ENCODE peak calls at places on chromosomes 1 and 21, in eight cellular contexts. One of them, this sample, is unnamed.

GRCh38 chr1:9127395-9128160 is 1.3 kb downstream of the GPR157 start:
- DNase-seq in OCI-LY7: no peak
- DNase-seq in lung: peak; percentile 61
- DNase-seq in suprapubic skin: no peak
- DNase-seq in retinal pigment epithelial cell: no peak
- DNase-seq in dorsolateral prefrontal cortex: no peak
- DNase-seq in skeletal muscle cell: no peak
- DNase-seq in fibroblast of villous mesenchyme: no peak
- DNase-seq in this sample: peak; percentile 26

GRCh38 chr1:20475002-20475401 is 11.0 kb downstream of the CAMK2N1 start:
- DNase-seq in OCI-LY7: no peak
- DNase-seq in lung: no peak
- DNase-seq in suprapubic skin: no peak
- DNase-seq in retinal pigment epithelial cell: no peak
- DNase-seq in dorsolateral prefrontal cortex: no peak
- DNase-seq in skeletal muscle cell: no peak
- DNase-seq in fibroblast of villous mesenchyme: no peak
- DNase-seq in this sample: no peak

GRCh38 chr1:164982545-164982944 is 374.0 kb downstream of the LMX1A start:
- DNase-seq in OCI-LY7: no peak
- DNase-seq in lung: no peak
- DNase-seq in suprapubic skin: no peak
- DNase-seq in retinal pigment epithelial cell: no peak
- DNase-seq in dorsolateral prefrontal cortex: no peak
- DNase-seq in skeletal muscle cell: no peak
- DNase-seq in fibroblast of villous mesenchyme: no peak
- DNase-seq in this sample: no peak

GRCh38 chr1:94068831-94069648 is 51.9 kb downstream of the ABCA4 start:
- DNase-seq in OCI-LY7: no peak
- DNase-seq in lung: peak; percentile 63
- DNase-seq in suprapubic skin: no peak
- DNase-seq in retinal pigment epithelial cell: no peak
- DNase-seq in dorsolateral prefrontal cortex: no peak
- DNase-seq in skeletal muscle cell: peak; percentile 36
- DNase-seq in fibroblast of villous mesenchyme: peak; percentile 67
- DNase-seq in this sample: peak; percentile 82

GRCh38 chr1:20426923-20427322 is 59.1 kb downstream of the CAMK2N1 start:
- DNase-seq in OCI-LY7: no peak
- DNase-seq in lung: no peak
- DNase-seq in suprapubic skin: no peak
- DNase-seq in retinal pigment epithelial cell: peak; percentile 59
- DNase-seq in dorsolateral prefrontal cortex: no peak
- DNase-seq in skeletal muscle cell: peak; percentile 67
- DNase-seq in fibroblast of villous mesenchyme: peak; percentile 70
- DNase-seq in this sample: no peak

GRCh38 chr1:160097911-160098851 is at the start of gene IGSF8:
- DNase-seq in OCI-LY7: peak; percentile 93
- DNase-seq in lung: peak; percentile 92
- DNase-seq in suprapubic skin: peak; percentile 96
- DNase-seq in retinal pigment epithelial cell: no peak
- DNase-seq in dorsolateral prefrontal cortex: peak; percentile 89
- DNase-seq in skeletal muscle cell: peak; percentile 39
- DNase-seq in fibroblast of villous mesenchyme: peak; percentile 83
- DNase-seq in this sample: peak; percentile 93

GRCh38 chr1:203534526-203534925 is 40.6 kb downstream of the OPTC start:
- DNase-seq in OCI-LY7: no peak
- DNase-seq in lung: no peak
- DNase-seq in suprapubic skin: no peak
- DNase-seq in retinal pigment epithelial cell: no peak
- DNase-seq in dorsolateral prefrontal cortex: no peak
- DNase-seq in skeletal muscle cell: peak; percentile 95
- DNase-seq in fibroblast of villous mesenchyme: peak; percentile 99
- DNase-seq in this sample: peak; percentile 66

GRCh38 chr1:24443241-24443656 is 27.6 kb downstream of the NIPAL3 start:
- DNase-seq in OCI-LY7: no peak
- DNase-seq in lung: no peak
- DNase-seq in suprapubic skin: no peak
- DNase-seq in retinal pigment epithelial cell: no peak
- DNase-seq in dorsolateral prefrontal cortex: no peak
- DNase-seq in skeletal muscle cell: no peak
- DNase-seq in fibroblast of villous mesenchyme: no peak
- DNase-seq in this sample: no peak

GRCh38 chr1:1157426-1157913 is 16.2 kb upstream of the TTLL10 start:
- DNase-seq in OCI-LY7: peak; percentile 41
- DNase-seq in lung: peak; percentile 91
- DNase-seq in suprapubic skin: peak; percentile 90
- DNase-seq in retinal pigment epithelial cell: peak; percentile 61
- DNase-seq in dorsolateral prefrontal cortex: peak; percentile 79
- DNase-seq in skeletal muscle cell: peak; percentile 41
- DNase-seq in fibroblast of villous mesenchyme: peak; percentile 95
- DNase-seq in this sample: peak; percentile 87

GRCh38 chr1:44485229-44485932 is 80.3 kb downstream of the RNF220 start:
- DNase-seq in OCI-LY7: no peak
- DNase-seq in lung: no peak
- DNase-seq in suprapubic skin: no peak
- DNase-seq in retinal pigment epithelial cell: no peak
- DNase-seq in dorsolateral prefrontal cortex: no peak
- DNase-seq in skeletal muscle cell: peak; percentile 91
- DNase-seq in fibroblast of villous mesenchyme: peak; percentile 96
- DNase-seq in this sample: no peak

DNA sequence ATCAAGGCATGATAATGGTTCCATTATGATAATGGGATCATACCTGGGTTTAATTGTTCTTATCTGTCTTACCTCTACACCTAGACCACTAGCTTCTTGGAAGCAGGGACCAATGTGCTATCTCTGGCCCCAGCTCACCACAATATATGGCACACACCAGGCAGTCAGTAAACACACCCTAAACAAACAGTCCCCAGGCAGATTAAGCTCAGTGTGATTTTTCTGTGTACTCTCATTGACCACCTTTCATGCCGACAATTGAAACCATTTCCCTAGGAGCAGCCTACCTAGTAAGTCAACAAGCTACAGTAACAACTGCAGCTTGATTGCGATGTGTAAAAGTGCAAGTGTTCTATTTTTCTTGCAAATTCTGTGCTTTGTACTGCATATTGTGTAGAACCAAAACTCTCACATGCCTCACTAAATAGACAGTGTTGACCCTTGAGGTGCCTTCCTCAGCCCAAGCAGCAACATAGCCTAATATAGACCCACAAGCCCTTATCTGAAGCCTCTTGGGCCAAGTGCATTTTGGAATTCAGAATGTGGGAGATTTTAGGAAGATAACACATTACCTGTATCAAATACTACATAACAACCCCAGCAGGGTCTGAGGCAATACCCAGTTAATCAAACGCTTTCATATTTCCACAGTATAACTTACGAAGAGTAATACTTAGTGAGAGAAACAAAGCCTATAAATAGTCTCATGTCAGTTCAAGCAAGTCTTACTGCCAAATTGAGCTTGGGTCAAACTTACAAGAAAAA is 32.0 kb downstream of the INPP5B start:
- DNase-seq in OCI-LY7: no peak
- DNase-seq in lung: no peak
- DNase-seq in suprapubic skin: no peak
- DNase-seq in retinal pigment epithelial cell: no peak
- DNase-seq in dorsolateral prefrontal cortex: no peak
- DNase-seq in skeletal muscle cell: no peak
- DNase-seq in fibroblast of villous mesenchyme: no peak
- DNase-seq in this sample: no peak
- H3K4me3 ChIP-seq in OCI-LY7: no peak overlapping the region
- H3K4me3 ChIP-seq in lung: no peak overlapping the region
- H3K4me3 ChIP-seq in suprapubic skin: no peak overlapping the region
- H3K4me3 ChIP-seq in retinal pigment epithelial cell: no peak overlapping the region
- H3K4me3 ChIP-seq in dorsolateral prefrontal cortex: no peak overlapping the region
- H3K4me3 ChIP-seq in skeletal muscle cell: no peak overlapping the region
- H3K4me3 ChIP-seq in fibroblast of villous mesenchyme: no peak overlapping the region
- H3K4me3 ChIP-seq in this sample: no peak overlapping the region

GRCh38 chr21:16423921-16424320 is 694.1 kb downstream of the USP25 start:
- DNase-seq in OCI-LY7: no peak
- DNase-seq in lung: no peak
- DNase-seq in suprapubic skin: no peak
- DNase-seq in retinal pigment epithelial cell: no peak
- DNase-seq in dorsolateral prefrontal cortex: no peak
- DNase-seq in skeletal muscle cell: no peak
- DNase-seq in fibroblast of villous mesenchyme: no peak
- DNase-seq in this sample: no peak

GRCh38 chr21:16422702-16423101 is 692.9 kb downstream of the USP25 start:
- DNase-seq in OCI-LY7: no peak
- DNase-seq in lung: no peak
- DNase-seq in suprapubic skin: no peak
- DNase-seq in retinal pigment epithelial cell: no peak
- DNase-seq in dorsolateral prefrontal cortex: no peak
- DNase-seq in skeletal muscle cell: no peak
- DNase-seq in fibroblast of villous mesenchyme: no peak
- DNase-seq in this sample: no peak

GRCh38 chr21:16426936-16427335 is 697.2 kb downstream of the USP25 start:
- DNase-seq in OCI-LY7: no peak
- DNase-seq in lung: no peak
- DNase-seq in suprapubic skin: no peak
- DNase-seq in retinal pigment epithelial cell: no peak
- DNase-seq in dorsolateral prefrontal cortex: no peak
- DNase-seq in skeletal muscle cell: no peak
- DNase-seq in fibroblast of villous mesenchyme: no peak
- DNase-seq in this sample: no peak

GRCh38 chr21:16425297-16425696 is 695.5 kb downstream of the USP25 start:
- DNase-seq in OCI-LY7: no peak
- DNase-seq in lung: no peak
- DNase-seq in suprapubic skin: no peak
- DNase-seq in retinal pigment epithelial cell: no peak
- DNase-seq in dorsolateral prefrontal cortex: no peak
- DNase-seq in skeletal muscle cell: no peak
- DNase-seq in fibroblast of villous mesenchyme: no peak
- DNase-seq in this sample: no peak

DNA sequence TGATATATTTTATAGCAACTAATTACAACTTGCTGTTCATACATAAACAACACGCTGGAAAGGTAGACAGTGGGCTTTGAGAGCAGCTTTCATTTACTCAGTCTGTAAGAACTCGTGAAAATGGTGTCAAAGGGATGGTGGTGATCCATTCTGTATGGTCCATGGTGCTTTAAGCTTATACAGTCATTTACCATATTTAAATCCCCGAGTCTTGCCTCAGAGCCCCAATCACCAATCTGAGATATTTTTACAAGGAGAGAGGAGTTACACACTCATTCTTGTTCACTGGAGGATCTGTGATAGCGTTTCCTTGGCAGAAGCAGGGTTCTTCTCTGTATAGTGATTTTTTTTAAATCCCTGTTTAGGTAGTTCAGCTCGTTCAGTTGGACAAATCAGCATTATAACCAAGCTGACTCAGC is 694.6 kb downstream of the USP25 start:
- DNase-seq in OCI-LY7: no peak
- DNase-seq in lung: no peak
- DNase-seq in suprapubic skin: no peak
- DNase-seq in retinal pigment epithelial cell: no peak
- DNase-seq in dorsolateral prefrontal cortex: no peak
- DNase-seq in skeletal muscle cell: no peak
- DNase-seq in fibroblast of villous mesenchyme: peak; percentile 25
- DNase-seq in this sample: no peak
- H3K4me3 ChIP-seq in OCI-LY7: no peak overlapping the region
- H3K4me3 ChIP-seq in lung: no peak overlapping the region
- H3K4me3 ChIP-seq in suprapubic skin: peak overlapping the region; percentile 45
- H3K4me3 ChIP-seq in retinal pigment epithelial cell: no peak overlapping the region
- H3K4me3 ChIP-seq in dorsolateral prefrontal cortex: peak overlapping the region; percentile 31
- H3K4me3 ChIP-seq in skeletal muscle cell: peak overlapping the region; percentile 2
- H3K4me3 ChIP-seq in fibroblast of villous mesenchyme: peak overlapping the region; percentile 19
- H3K4me3 ChIP-seq in this sample: no peak overlapping the region

GRCh38 chr21:42670058-42670830 is 16.8 kb downstream of the PDE9A start:
- DNase-seq in OCI-LY7: no peak
- DNase-seq in lung: no peak
- DNase-seq in suprapubic skin: no peak
- DNase-seq in retinal pigment epithelial cell: no peak
- DNase-seq in dorsolateral prefrontal cortex: no peak
- DNase-seq in skeletal muscle cell: no peak
- DNase-seq in fibroblast of villous mesenchyme: no peak
- DNase-seq in this sample: no peak

GRCh38 chr21:42666918-42667317 is 13.5 kb downstream of the PDE9A start:
- DNase-seq in OCI-LY7: no peak
- DNase-seq in lung: no peak
- DNase-seq in suprapubic skin: no peak
- DNase-seq in retinal pigment epithelial cell: no peak
- DNase-seq in dorsolateral prefrontal cortex: peak; percentile 80
- DNase-seq in skeletal muscle cell: no peak
- DNase-seq in fibroblast of villous mesenchyme: no peak
- DNase-seq in this sample: no peak

GRCh38 chr21:42668193-42668592 is 14.8 kb downstream of the PDE9A start:
- DNase-seq in OCI-LY7: no peak
- DNase-seq in lung: no peak
- DNase-seq in suprapubic skin: no peak
- DNase-seq in retinal pigment epithelial cell: no peak
- DNase-seq in dorsolateral prefrontal cortex: no peak
- DNase-seq in skeletal muscle cell: no peak
- DNase-seq in fibroblast of villous mesenchyme: no peak
- DNase-seq in this sample: no peak

GRCh38 chr21:42669069-42669468 is 15.6 kb downstream of the PDE9A start:
- DNase-seq in OCI-LY7: no peak
- DNase-seq in lung: no peak
- DNase-seq in suprapubic skin: no peak
- DNase-seq in retinal pigment epithelial cell: no peak
- DNase-seq in dorsolateral prefrontal cortex: no peak
- DNase-seq in skeletal muscle cell: no peak
- DNase-seq in fibroblast of villous mesenchyme: no peak
- DNase-seq in this sample: no peak

GRCh38 chr21:42668620-42669019 is 15.2 kb downstream of the PDE9A start:
- DNase-seq in OCI-LY7: no peak
- DNase-seq in lung: no peak
- DNase-seq in suprapubic skin: no peak
- DNase-seq in retinal pigment epithelial cell: no peak
- DNase-seq in dorsolateral prefrontal cortex: no peak
- DNase-seq in skeletal muscle cell: no peak
- DNase-seq in fibroblast of villous mesenchyme: no peak
- DNase-seq in this sample: no peak
- H3K4me3 ChIP-seq in OCI-LY7: no peak overlapping the region
- H3K4me3 ChIP-seq in lung: no peak overlapping the region
- H3K4me3 ChIP-seq in suprapubic skin: peak overlapping the region; percentile 8
- H3K4me3 ChIP-seq in retinal pigment epithelial cell: no peak overlapping the region
- H3K4me3 ChIP-seq in dorsolateral prefrontal cortex: no peak overlapping the region
- H3K4me3 ChIP-seq in skeletal muscle cell: no peak overlapping the region
- H3K4me3 ChIP-seq in fibroblast of villous mesenchyme: no peak overlapping the region
- H3K4me3 ChIP-seq in this sample: no peak overlapping the region

DNA sequence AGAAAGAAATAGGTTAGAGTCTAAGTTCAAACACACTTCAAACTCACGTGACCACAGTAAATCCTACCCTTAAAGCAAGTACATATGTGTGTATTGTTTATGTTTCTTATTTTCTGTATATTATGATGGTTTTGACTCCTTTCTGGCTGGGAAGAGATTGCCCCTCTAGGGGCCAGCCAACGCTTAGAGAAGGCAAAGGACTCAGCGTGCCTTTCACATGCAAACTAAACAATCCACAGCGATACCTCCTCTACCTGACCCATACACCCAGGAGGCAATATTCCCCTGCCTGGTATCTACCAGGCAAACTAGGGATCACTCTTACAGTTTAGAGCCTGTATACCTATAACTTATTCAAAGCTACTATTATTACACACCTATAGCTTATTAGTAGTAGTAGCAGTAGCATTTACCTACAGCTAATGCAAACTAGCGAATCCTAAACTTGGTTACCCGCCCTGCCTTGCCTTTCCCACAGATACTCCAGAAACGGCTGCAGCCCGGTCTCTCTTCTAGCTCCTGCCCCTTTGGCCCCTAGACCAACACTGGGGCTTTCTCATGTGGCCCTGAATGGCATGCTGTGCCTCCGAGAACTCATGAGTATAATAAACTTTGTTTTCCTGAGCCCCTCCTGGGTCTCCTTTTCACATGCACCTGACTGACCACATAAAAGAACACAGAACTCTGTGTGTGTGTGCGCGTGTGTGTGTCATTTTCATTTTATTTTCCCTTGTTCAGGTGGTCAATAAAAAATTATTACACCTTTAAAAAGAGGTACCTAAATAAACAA is 14.0 kb downstream of the NRIP1 start:
- DNase-seq in OCI-LY7: no peak
- DNase-seq in lung: no peak
- DNase-seq in suprapubic skin: no peak
- DNase-seq in retinal pigment epithelial cell: no peak
- DNase-seq in dorsolateral prefrontal cortex: no peak
- DNase-seq in skeletal muscle cell: no peak
- DNase-seq in fibroblast of villous mesenchyme: no peak
- DNase-seq in this sample: no peak
- H3K4me3 ChIP-seq in OCI-LY7: no peak overlapping the region
- H3K4me3 ChIP-seq in lung: no peak overlapping the region
- H3K4me3 ChIP-seq in suprapubic skin: no peak overlapping the region
- H3K4me3 ChIP-seq in retinal pigment epithelial cell: no peak overlapping the region
- H3K4me3 ChIP-seq in dorsolateral prefrontal cortex: no peak overlapping the region
- H3K4me3 ChIP-seq in skeletal muscle cell: no peak overlapping the region
- H3K4me3 ChIP-seq in fibroblast of villous mesenchyme: no peak overlapping the region
- H3K4me3 ChIP-seq in this sample: no peak overlapping the region

This sample was measured in body of pancreas.